ENCODE peak calls at places on chromosomes 6 and 20, in seven cellular contexts. L is HCT116, E is activated B cell treated with CpG ODN at 0.5 μM for 24 hours, S is IMR-90, A is kidney, Q is mesothelial cell of epicardium, R is A549. B is an unnamed sample.

GRCh38 chr6:86192123-86192522 is 549.4 kb upstream of the SYNCRIP start:
- DNase-seq in L (peak), E (no peak), S (no peak), A (no peak), Q (no peak), R (no peak), B (peak)

GRCh38 chr20:3981132-3981452 is 34.3 kb downstream of the RNF24 start:
- DNase-seq in L (no peak), E (no peak), S (no peak), A (no peak), Q (no peak), R (no peak), B (no peak)

GRCh38 chr6:28940859-28941680 is 17.3 kb upstream of the TRIM27 start:
- DNase-seq in L (peak), E (peak), S (peak), A (no peak), Q (no peak), R (no peak), B (peak)

GRCh38 chr6:169420912-169421543 is 167.4 kb upstream of the THBS2 start:
- DNase-seq in L (peak), E (no peak), S (peak), A (no peak), Q (no peak), R (no peak), B (no peak)

GRCh38 chr6:70764706-70765105 is 97.0 kb downstream of the SMAP1 start:
- DNase-seq in L (no peak), E (no peak), S (no peak), A (no peak), Q (no peak), R (no peak), B (no peak)

GRCh38 chr6:31826793-31827285 is 699 bp upstream of the HSPA1B start:
- DNase-seq in L (no peak), E (no peak), S (no peak), A (peak), Q (no peak), R (peak), B (no peak)

GRCh38 chr6:34047913-34048867 is 97.7 kb downstream of the GRM4 start:
- DNase-seq in L (no peak), E (no peak), S (no peak), A (no peak), Q (no peak), R (no peak), B (no peak)

GRCh38 chr6:56887086-56887485 is 67.8 kb upstream of the BEND6 start:
- DNase-seq in L (no peak), E (no peak), S (no peak), A (no peak), Q (no peak), R (no peak), B (no peak)

GRCh38 chr20:47558295-47558694 is 56.6 kb downstream of the NCOA3 start:
- DNase-seq in L (no peak), E (no peak), S (no peak), A (no peak), Q (no peak), R (no peak), B (no peak)

GRCh38 chr6:90080876-90081464 is 186.7 kb downstream of the GJA10 start:
- DNase-seq in L (no peak), E (no peak), S (no peak), A (no peak), Q (no peak), R (no peak), B (no peak)

GRCh38 chr20:63116412-63117106 is 99.4 kb downstream of the YTHDF1 start:
- DNase-seq in L (no peak), E (no peak), S (peak), A (peak), Q (peak), R (peak), B (no peak)

GRCh38 chr6:52512199-52512598 is 64.7 kb downstream of the TRAM2 start:
- DNase-seq in L (peak), E (no peak), S (peak), A (peak), Q (no peak), R (peak), B (peak)

GRCh38 chr6:163314791-163315404 is 99.6 kb upstream of the QKI start:
- DNase-seq in L (no peak), E (no peak), S (no peak), A (no peak), Q (no peak), R (no peak), B (no peak)

GRCh38 chr6:21359926-21360325 is 233.6 kb upstream of the SOX4 start:
- DNase-seq in L (no peak), E (no peak), S (no peak), A (no peak), Q (no peak), R (no peak), B (no peak)

GRCh38 chr20:17843246-17844132 is 125.1 kb downstream of the SNX5 start:
- DNase-seq in L (peak), E (no peak), S (peak), A (peak), Q (no peak), R (no peak), B (peak)

GRCh38 chr20:33392016-33392415 is 9.3 kb downstream of the CDK5RAP1 start:
- DNase-seq in L (no peak), E (no peak), S (peak), A (no peak), Q (peak), R (no peak), B (no peak)

GRCh38 chr6:120304223-120304622 is 954.7 kb upstream of the MAN1A1 start:
- DNase-seq in L (no peak), E (no peak), S (no peak), A (no peak), Q (no peak), R (no peak), B (peak)

GRCh38 chr20:7722564-7722963 is 217.7 kb downstream of the HAO1 start:
- DNase-seq in L (no peak), E (no peak), S (no peak), A (no peak), Q (no peak), R (no peak), B (no peak)

GRCh38 chr20:41091926-41092325 is 45.4 kb upstream of the PLCG1 start:
- DNase-seq in L (no peak), E (no peak), S (peak), A (no peak), Q (no peak), R (no peak), B (no peak)

GRCh38 chr6:63839485-63839884 is 203.9 kb downstream of the PHF3 start:
- DNase-seq in L (no peak), E (no peak), S (peak), A (no peak), Q (no peak), R (no peak), B (peak)

GRCh38 chr20:47765715-47766594 is 19.3 kb downstream of the SULF2 start:
- DNase-seq in L (no peak), E (no peak), S (no peak), A (no peak), Q (no peak), R (no peak), B (no peak)

GRCh38 chr6:136887899-136888298 is 34.2 kb upstream of the SLC35D3 start:
- DNase-seq in L (no peak), E (no peak), S (no peak), A (no peak), Q (no peak), R (no peak), B (no peak)

GRCh38 chr20:61913423-61914225 is 152.1 kb downstream of the TAF4 start:
- DNase-seq in L (no peak), E (no peak), S (no peak), A (peak), Q (no peak), R (no peak), B (no peak)

GRCh38 chr20:44433751-44434538 is 41.7 kb upstream of the TTPAL start:
- DNase-seq in L (no peak), E (no peak), S (no peak), A (no peak), Q (no peak), R (no peak), B (no peak)

GRCh38 chr20:20465259-20465658 is 97.4 kb downstream of the INSM1 start:
- DNase-seq in L (no peak), E (no peak), S (no peak), A (no peak), Q (no peak), R (no peak), B (no peak)

GRCh38 chr20:17614812-17615644 is 45.2 kb downstream of the DSTN start:
- DNase-seq in L (no peak), E (no peak), S (no peak), A (peak), Q (no peak), R (no peak), B (no peak)

GRCh38 chr6:7085911-7086310 is 21.9 kb upstream of the RREB1 start:
- DNase-seq in L (no peak), E (no peak), S (no peak), A (no peak), Q (peak), R (no peak), B (no peak)

GRCh38 chr6:2749972-2750600 is 636 bp downstream of the MYLK4 start:
- DNase-seq in L (peak), E (peak), S (peak), A (no peak), Q (no peak), R (peak), B (peak)

GRCh38 chr6:68730291-68731054 is 95.4 kb downstream of the ADGRB3 start:
- DNase-seq in L (no peak), E (no peak), S (no peak), A (no peak), Q (no peak), R (no peak), B (no peak)

GRCh38 chr20:57469418-57470211 is 55.3 kb downstream of the CTCFL start:
- DNase-seq in L (no peak), E (no peak), S (no peak), A (peak), Q (no peak), R (no peak), B (no peak)

GRCh38 chr6:13421425-13422057 is 65.9 kb downstream of the GFOD1 start:
- DNase-seq in L (no peak), E (no peak), S (no peak), A (no peak), Q (no peak), R (no peak), B (no peak)

GRCh38 chr20:934186-934840 is 18.2 kb upstream of the ANGPT4 start:
- DNase-seq in L (no peak), E (no peak), S (no peak), A (no peak), Q (no peak), R (no peak), B (no peak)

GRCh38 chr6:69276204-69276603 is 520.6 kb downstream of the LMBRD1 start:
- DNase-seq in L (no peak), E (no peak), S (no peak), A (no peak), Q (no peak), R (no peak), B (no peak)

GRCh38 chr6:106125925-106126435 is 39.8 kb downstream of the PRDM1 start:
- DNase-seq in L (no peak), E (no peak), S (no peak), A (no peak), Q (no peak), R (no peak), B (no peak)

GRCh38 chr6:106124437-106125423 is 38.6 kb downstream of the PRDM1 start:
- DNase-seq in L (no peak), E (no peak), S (no peak), A (no peak), Q (no peak), R (no peak), B (no peak)

GRCh38 chr6:106122306-106122940 is 36.3 kb downstream of the PRDM1 start:
- DNase-seq in L (no peak), E (no peak), S (no peak), A (no peak), Q (no peak), R (no peak), B (no peak)

GRCh38 chr6:106122941-106123337 is 36.8 kb downstream of the PRDM1 start:
- DNase-seq in L (no peak), E (no peak), S (no peak), A (no peak), Q (no peak), R (no peak), B (no peak)

GRCh38 chr6:106124015-106124414 is 37.9 kb downstream of the PRDM1 start:
- DNase-seq in L (no peak), E (no peak), S (no peak), A (no peak), Q (no peak), R (no peak), B (no peak)
- TF ChIP-seq CTCF in L (no peak), E (no peak), S (no peak), A (no peak), Q (no peak), R (no peak), B (no peak)

GRCh38 chr6:157221049-157221816 is 102.1 kb downstream of the TMEM242 start:
- DNase-seq in L (peak), E (peak), S (peak), A (peak), Q (peak), R (peak), B (peak)
- TF ChIP-seq CTCF in L (no peak), E (no peak), S (no peak), A (peak), Q (no peak), R (no peak), B (peak)

DNA sequence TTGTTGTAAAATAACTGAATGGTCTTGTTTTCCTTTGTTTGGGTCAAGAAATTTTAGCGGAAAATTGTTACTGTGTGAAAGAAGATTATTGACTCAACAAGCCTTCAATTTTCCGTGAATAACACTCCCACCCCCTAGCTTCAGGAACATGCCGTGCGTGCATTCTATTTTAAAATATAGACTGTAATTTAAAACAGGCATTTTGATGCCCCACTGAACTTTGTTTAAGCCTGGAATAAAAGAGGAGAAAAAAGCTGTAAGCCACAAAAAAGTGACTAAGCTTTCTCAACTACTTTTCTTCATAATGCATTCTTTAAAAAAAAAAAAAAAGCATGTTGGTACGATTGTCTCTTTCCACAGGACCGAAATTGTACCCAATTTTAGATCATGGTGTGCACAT is 166.0 kb downstream of the ARID1B start:
- DNase-seq in L (no peak), E (no peak), S (no peak), A (no peak), Q (no peak), R (no peak), B (no peak)
- TF ChIP-seq CTCF in L (no peak), E (no peak), S (no peak), A (no peak), Q (no peak), R (no peak), B (no peak)

DNA sequence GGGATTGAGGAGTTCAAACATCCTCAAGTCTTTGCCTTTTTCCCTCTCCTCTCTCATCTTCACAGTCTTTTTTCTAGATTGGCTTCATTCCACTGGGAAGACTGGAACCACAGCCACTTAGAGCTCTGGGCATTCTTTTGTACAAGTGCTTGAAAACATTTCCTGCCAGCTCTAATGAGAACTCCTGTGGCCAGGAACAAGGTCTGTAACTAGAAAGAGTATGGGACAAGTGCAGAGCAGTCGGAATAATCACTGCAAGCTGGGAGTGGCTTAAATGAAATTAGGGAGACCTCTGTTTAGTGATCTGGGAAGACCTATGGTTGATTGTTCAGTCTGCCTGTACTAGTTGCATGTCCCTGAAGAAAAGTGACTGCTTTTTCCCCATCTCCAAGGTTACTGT is 41.0 kb upstream of the SMIM8 start:
- DNase-seq in L (no peak), E (no peak), S (no peak), A (no peak), Q (no peak), R (no peak), B (no peak)
- TF ChIP-seq CTCF in L (no peak), E (no peak), S (no peak), A (no peak), Q (no peak), R (no peak), B (no peak)

GRCh38 chr20:37903317-37904007 is 535 bp downstream of the VSTM2L start:
- DNase-seq in L (no peak), E (peak), S (no peak), A (no peak), Q (no peak), R (peak), B (no peak)
- TF ChIP-seq CTCF in L (no peak), E (no peak), S (peak), A (no peak), Q (peak), R (peak), B (peak)

GRCh38 chr6:30686908-30687658 is 638 bp upstream of the PPP1R18 start:
- DNase-seq in L (no peak), E (peak), S (peak), A (peak), Q (peak), R (peak), B (peak)

GRCh38 chr6:30688569-30688968 is 2.1 kb upstream of the PPP1R18 start:
- DNase-seq in L (no peak), E (no peak), S (no peak), A (peak), Q (no peak), R (no peak), B (no peak)

GRCh38 chr6:30685977-30686907 is at the start of gene PPP1R18:
- DNase-seq in L (no peak), E (peak), S (peak), A (peak), Q (no peak), R (no peak), B (peak)

GRCh38 chr6:30689022-30689865 is 1.5 kb downstream of the NRM start:
- DNase-seq in L (no peak), E (no peak), S (no peak), A (peak), Q (no peak), R (no peak), B (no peak)

GRCh38 chr6:30687659-30688431 is 1.4 kb upstream of the PPP1R18 start:
- DNase-seq in L (no peak), E (no peak), S (peak), A (peak), Q (no peak), R (no peak), B (no peak)
- TF ChIP-seq CTCF in L (no peak), E (no peak), S (peak), A (no peak), Q (no peak), R (peak), B (no peak)

GRCh38 chr6:15643542-15643941 is 19.3 kb downstream of the DTNBP1 start:
- DNase-seq in L (no peak), E (no peak), S (no peak), A (no peak), Q (no peak), R (no peak), B (no peak)

GRCh38 chr6:15644904-15645303 is 17.9 kb downstream of the DTNBP1 start:
- DNase-seq in L (no peak), E (no peak), S (no peak), A (no peak), Q (no peak), R (no peak), B (no peak)

GRCh38 chr6:15638373-15638772 is 24.5 kb downstream of the DTNBP1 start:
- DNase-seq in L (no peak), E (no peak), S (no peak), A (no peak), Q (no peak), R (no peak), B (no peak)

DNA sequence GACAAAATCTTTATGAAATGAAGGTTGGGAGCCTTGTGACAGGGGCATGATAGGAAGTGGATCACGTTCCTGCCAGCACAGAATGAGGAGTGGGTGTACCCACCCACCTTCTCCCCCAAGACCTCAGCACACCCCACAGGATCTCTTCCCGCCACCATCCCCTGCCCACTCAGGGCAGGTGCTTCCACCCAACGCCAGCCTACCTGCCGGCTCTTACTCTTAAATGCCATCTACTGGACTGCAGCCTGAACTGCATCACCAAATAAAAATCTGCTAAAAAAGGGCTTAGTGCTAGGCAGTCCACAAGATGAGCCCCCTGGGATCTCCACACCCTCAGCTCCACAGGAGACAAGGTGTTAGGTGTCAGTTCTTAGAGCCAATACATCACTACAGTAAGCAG is 20.6 kb downstream of the DTNBP1 start:
- DNase-seq in L (no peak), E (no peak), S (no peak), A (no peak), Q (no peak), R (no peak), B (no peak)
- TF ChIP-seq CTCF in L (no peak), E (no peak), S (peak), A (no peak), Q (no peak), R (no peak), B (peak)

GRCh38 chr6:27631614-27631925 is 158.7 kb upstream of the ZNF184 start:
- DNase-seq in L (no peak), E (no peak), S (no peak), A (no peak), Q (no peak), R (no peak), B (no peak)

GRCh38 chr6:27630727-27631613 is 158.1 kb upstream of the ZNF184 start:
- DNase-seq in L (peak), E (no peak), S (peak), A (no peak), Q (peak), R (peak), B (peak)
- TF ChIP-seq CTCF in L (no peak), E (no peak), S (no peak), A (no peak), Q (no peak), R (no peak), B (peak)

GRCh38 chr6:150910561-150910960 is 45.1 kb downstream of the MTHFD1L start:
- DNase-seq in L (no peak), E (no peak), S (no peak), A (no peak), Q (no peak), R (no peak), B (no peak)

GRCh38 chr6:150900049-150900448 is 34.5 kb downstream of the MTHFD1L start:
- DNase-seq in L (no peak), E (no peak), S (no peak), A (no peak), Q (no peak), R (no peak), B (no peak)

GRCh38 chr6:150907385-150907784 is 41.9 kb downstream of the MTHFD1L start:
- DNase-seq in L (no peak), E (no peak), S (no peak), A (no peak), Q (no peak), R (no peak), B (no peak)

GRCh38 chr6:150902142-150902800 is 36.8 kb downstream of the MTHFD1L start:
- DNase-seq in L (no peak), E (no peak), S (no peak), A (no peak), Q (no peak), R (no peak), B (no peak)

DNA sequence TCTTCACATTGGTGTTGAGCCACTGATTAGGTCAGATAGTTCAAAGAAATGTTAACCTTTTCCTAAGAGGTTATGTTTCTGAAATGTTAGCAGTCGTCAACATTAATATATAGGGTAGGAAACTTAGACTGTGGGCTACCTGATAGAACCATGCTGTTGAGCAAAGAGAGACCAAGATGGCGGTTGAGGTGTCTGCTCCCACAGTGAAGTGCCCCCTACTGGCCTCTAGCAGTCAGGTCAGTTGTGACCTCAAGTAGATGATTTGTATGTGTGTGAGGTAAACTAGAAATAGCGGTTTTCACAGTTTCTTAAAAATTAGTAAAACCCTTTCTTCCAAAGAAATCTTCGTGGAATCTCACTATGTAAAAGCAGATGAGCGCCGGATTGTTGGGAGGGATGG is 40.3 kb downstream of the MTHFD1L start:
- DNase-seq in L (no peak), E (no peak), S (no peak), A (no peak), Q (no peak), R (no peak), B (no peak)
- TF ChIP-seq CTCF in L (peak), E (no peak), S (no peak), A (no peak), Q (no peak), R (peak), B (peak)

GRCh38 chr6:129893513-129894098 is 32.5 kb upstream of the TMEM244 start:
- DNase-seq in L (no peak), E (no peak), S (peak), A (no peak), Q (no peak), R (no peak), B (peak)
- TF ChIP-seq CTCF in L (peak), E (no peak), S (peak), A (no peak), Q (peak), R (peak), B (peak)

B was measured in bronchial epithelial cell.